ENCODE peak calls at places on chromosomes 2 and 18, in four cellular contexts. One of them, this sample, is unnamed.

GRCh38 chr2:236743623-236744280 is 174.1 kb downstream of the ACKR3 start:
- DNase-seq in HuH-7: no peak
- DNase-seq in HEK293T: no peak
- DNase-seq in activated CD8-positive, alpha-beta memory T cell treated with anti-CD3 and anti-CD28 coated beads, Interleukin-2, amount 50 U/mL, for 48 hours: no peak
- DNase-seq in this sample: peak

GRCh38 chr18:22694954-22695353 is 238.2 kb upstream of the RBBP8 start:
- DNase-seq in HuH-7: no peak
- DNase-seq in HEK293T: peak
- DNase-seq in activated CD8-positive, alpha-beta memory T cell treated with anti-CD3 and anti-CD28 coated beads, Interleukin-2, amount 50 U/mL, for 48 hours: no peak
- DNase-seq in this sample: peak

GRCh38 chr2:101515512-101515911 is 40.6 kb upstream of the RFX8 start:
- DNase-seq in HuH-7: no peak
- DNase-seq in HEK293T: no peak
- DNase-seq in activated CD8-positive, alpha-beta memory T cell treated with anti-CD3 and anti-CD28 coated beads, Interleukin-2, amount 50 U/mL, for 48 hours: no peak
- DNase-seq in this sample: no peak

GRCh38 chr18:5461056-5461455 is 82.7 kb downstream of the EPB41L3 start:
- DNase-seq in HuH-7: no peak
- DNase-seq in HEK293T: no peak
- DNase-seq in activated CD8-positive, alpha-beta memory T cell treated with anti-CD3 and anti-CD28 coated beads, Interleukin-2, amount 50 U/mL, for 48 hours: no peak
- DNase-seq in this sample: no peak

GRCh38 chr2:144020047-144020446 is 499.9 kb downstream of the ZEB2 start:
- DNase-seq in HuH-7: no peak
- DNase-seq in HEK293T: no peak
- DNase-seq in activated CD8-positive, alpha-beta memory T cell treated with anti-CD3 and anti-CD28 coated beads, Interleukin-2, amount 50 U/mL, for 48 hours: no peak
- DNase-seq in this sample: no peak

GRCh38 chr18:8548186-8548585 is 61.1 kb upstream of the RAB12 start:
- DNase-seq in HuH-7: no peak
- DNase-seq in HEK293T: no peak
- DNase-seq in activated CD8-positive, alpha-beta memory T cell treated with anti-CD3 and anti-CD28 coated beads, Interleukin-2, amount 50 U/mL, for 48 hours: no peak
- DNase-seq in this sample: peak

GRCh38 chr2:84906900-84907714 is 1.7 kb downstream of the TMSB10 start:
- DNase-seq in HuH-7: no peak
- DNase-seq in HEK293T: peak
- DNase-seq in activated CD8-positive, alpha-beta memory T cell treated with anti-CD3 and anti-CD28 coated beads, Interleukin-2, amount 50 U/mL, for 48 hours: peak
- DNase-seq in this sample: peak

GRCh38 chr2:68766378-68766845 is 31.8 kb downstream of the ARHGAP25 start:
- DNase-seq in HuH-7: peak
- DNase-seq in HEK293T: no peak
- DNase-seq in activated CD8-positive, alpha-beta memory T cell treated with anti-CD3 and anti-CD28 coated beads, Interleukin-2, amount 50 U/mL, for 48 hours: peak
- DNase-seq in this sample: peak

GRCh38 chr2:14633451-14634211 is 1.1 kb downstream of the LRATD1 start:
- DNase-seq in HuH-7: no peak
- DNase-seq in HEK293T: no peak
- DNase-seq in activated CD8-positive, alpha-beta memory T cell treated with anti-CD3 and anti-CD28 coated beads, Interleukin-2, amount 50 U/mL, for 48 hours: peak
- DNase-seq in this sample: no peak

GRCh38 chr2:240988571-240989271 is 9.7 kb upstream of the SNED1 start:
- DNase-seq in HuH-7: no peak
- DNase-seq in HEK293T: no peak
- DNase-seq in activated CD8-positive, alpha-beta memory T cell treated with anti-CD3 and anti-CD28 coated beads, Interleukin-2, amount 50 U/mL, for 48 hours: no peak
- DNase-seq in this sample: no peak

GRCh38 chr2:112065486-112065885 is 10.4 kb downstream of the TMEM87B start:
- DNase-seq in HuH-7: no peak
- DNase-seq in HEK293T: no peak
- DNase-seq in activated CD8-positive, alpha-beta memory T cell treated with anti-CD3 and anti-CD28 coated beads, Interleukin-2, amount 50 U/mL, for 48 hours: no peak
- DNase-seq in this sample: no peak

GRCh38 chr2:127293386-127293757 is 572 bp downstream of the ERCC3 start:
- DNase-seq in HuH-7: no peak
- DNase-seq in HEK293T: no peak
- DNase-seq in activated CD8-positive, alpha-beta memory T cell treated with anti-CD3 and anti-CD28 coated beads, Interleukin-2, amount 50 U/mL, for 48 hours: peak
- DNase-seq in this sample: no peak

GRCh38 chr2:21067863-21068537 is 24.1 kb upstream of the APOB start:
- DNase-seq in HuH-7: no peak
- DNase-seq in HEK293T: no peak
- DNase-seq in activated CD8-positive, alpha-beta memory T cell treated with anti-CD3 and anti-CD28 coated beads, Interleukin-2, amount 50 U/mL, for 48 hours: no peak
- DNase-seq in this sample: no peak

GRCh38 chr2:69067026-69067630 is 54.1 kb downstream of the ANTXR1 start:
- DNase-seq in HuH-7: no peak
- DNase-seq in HEK293T: no peak
- DNase-seq in activated CD8-positive, alpha-beta memory T cell treated with anti-CD3 and anti-CD28 coated beads, Interleukin-2, amount 50 U/mL, for 48 hours: no peak
- DNase-seq in this sample: no peak

GRCh38 chr18:21805771-21806366 is 65.3 kb downstream of the MIB1 start:
- DNase-seq in HuH-7: no peak
- DNase-seq in HEK293T: no peak
- DNase-seq in activated CD8-positive, alpha-beta memory T cell treated with anti-CD3 and anti-CD28 coated beads, Interleukin-2, amount 50 U/mL, for 48 hours: no peak
- DNase-seq in this sample: no peak

GRCh38 chr2:30127016-30127893 is 19.6 kb upstream of the YPEL5 start:
- DNase-seq in HuH-7: no peak
- DNase-seq in HEK293T: no peak
- DNase-seq in activated CD8-positive, alpha-beta memory T cell treated with anti-CD3 and anti-CD28 coated beads, Interleukin-2, amount 50 U/mL, for 48 hours: no peak
- DNase-seq in this sample: no peak

GRCh38 chr2:177881001-177881748 is 191.4 kb downstream of the PDE11A start:
- DNase-seq in HuH-7: no peak
- DNase-seq in HEK293T: no peak
- DNase-seq in activated CD8-positive, alpha-beta memory T cell treated with anti-CD3 and anti-CD28 coated beads, Interleukin-2, amount 50 U/mL, for 48 hours: no peak
- DNase-seq in this sample: no peak

This sample was measured in cardiac muscle cell.